ENCODE peak calls at places on chromosomes 7 and 10, in five cellular contexts. Y is trophoblast cell, Q is H9, E is mesendoderm, N is IMR-90. P is an unnamed sample. For H3K4me1, the result is how much of the 10 kb centered on the place peaks cover.

GRCh38 chr10:116470768-116471415 is 43.2 kb downstream of the PNLIPRP3 start:
- DNase-seq in N (no peak), Y (peak), Q (peak), E (peak), P (peak)

GRCh38 chr10:9012312-9012711 is 957.8 kb downstream of the GATA3 start:
- DNase-seq in N (peak), Y (peak), Q (no peak), E (no peak), P (no peak)

GRCh38 chr7:143417734-143418378 is 9.2 kb upstream of the EPHA1 start:
- DNase-seq in N (peak), Y (no peak), Q (no peak), E (no peak), P (no peak)

GRCh38 chr7:74097937-74098614 is 14.5 kb downstream of the LIMK1 start:
- DNase-seq in Y (no peak), N (peak), E (peak), Q (no peak), P (no peak)

GRCh38 chr7:20158684-20159083 is 58.5 kb downstream of the MACC1 start:
- DNase-seq in N (peak), Y (no peak), Q (no peak), E (no peak), P (no peak)

GRCh38 chr10:60142736-60143135 is 236.4 kb upstream of the CCDC6 start:
- DNase-seq in Q (no peak), Y (no peak), N (no peak), E (no peak), P (no peak)

GRCh38 chr10:111093741-111094380 is 17.0 kb downstream of the ADRA2A start:
- DNase-seq in Q (no peak), E (no peak), Y (no peak), N (peak), P (no peak)

GRCh38 chr10:122426834-122427233 is 27.6 kb upstream of the ARMS2 start:
- DNase-seq in N (no peak), Y (no peak), E (no peak), Q (no peak), P (no peak)

GRCh38 chr7:34133356-34133982 is 228.1 kb downstream of the BMPER start:
- DNase-seq in E (peak), N (peak), Y (peak), Q (no peak), P (no peak)

GRCh38 chr10:44417761-44418160 is 32.9 kb upstream of the CXCL12 start:
- DNase-seq in Y (no peak), N (no peak), Q (no peak), E (no peak), P (no peak)

GRCh38 chr10:103042129-103042528 is 124.0 kb downstream of the CNNM2 start:
- DNase-seq in E (peak), Y (no peak), N (no peak), Q (peak), P (no peak)

GRCh38 chr10:122850705-122851640 is 5.3 kb upstream of the CUZD1 start:
- DNase-seq in Q (no peak), Y (no peak), E (peak), N (peak), P (no peak)

GRCh38 chr7:55545496-55545895 is 26.8 kb downstream of the VOPP1 start:
- DNase-seq in Q (no peak), N (peak), Y (peak), E (no peak), P (no peak)

GRCh38 chr7:17095951-17096350 is 202.5 kb upstream of the AHR start:
- DNase-seq in E (no peak), Y (no peak), N (no peak), Q (no peak), P (no peak)
- H3K4me1 ChIP-seq in E (under half), Y (under half), N (under half), Q (under half), P (under half)

DNA sequence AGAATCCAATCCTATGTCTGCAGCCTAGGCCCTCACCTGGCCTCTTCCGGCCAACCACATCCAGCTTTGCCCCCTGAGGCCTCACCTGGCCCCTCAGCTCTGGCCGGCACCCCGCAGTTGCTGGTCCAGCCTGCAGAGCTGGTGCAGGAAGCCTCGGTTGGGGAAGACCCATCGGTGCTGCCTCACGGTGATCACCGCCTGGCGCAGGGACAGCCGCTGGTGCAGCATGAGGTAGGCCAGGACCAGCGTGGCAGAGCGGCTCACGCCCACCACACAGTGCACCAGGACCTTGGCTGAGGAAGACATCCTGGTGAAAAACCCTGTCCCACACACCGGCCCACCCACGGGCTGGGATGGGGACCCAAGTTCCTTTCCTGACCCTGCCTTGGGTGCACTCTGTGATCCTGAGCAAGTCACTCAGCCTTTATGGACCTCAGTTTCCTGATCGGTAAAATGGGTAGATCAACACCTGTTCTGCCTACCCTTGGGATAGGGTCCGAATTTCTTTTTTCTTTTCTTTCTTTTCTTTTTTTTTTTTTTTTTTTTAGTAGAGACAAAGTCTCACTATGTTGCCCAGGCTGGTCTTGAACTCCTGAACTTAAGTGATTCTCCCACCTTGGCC is 5.8 kb upstream of the SAMD8 start:
- DNase-seq in N (no peak), Q (no peak), E (no peak), Y (no peak), P (no peak)
- H3K18ac ChIP-seq in N (no peak), Q (peak), E (no peak), Y (no peak), P (peak)

GRCh38 chr7:1043552-1044188 is 676 bp upstream of the GPR146 start:
- DNase-seq in Q (no peak), N (no peak), Y (peak), E (no peak), P (no peak)
- H3K4me1 ChIP-seq in Q (under half), N (under half), Y (under half), E (under half), P (under half)

GRCh38 chr10:114349505-114350211 is 54.6 kb downstream of the AFAP1L2 start:
- DNase-seq in Y (peak), E (no peak), N (no peak), Q (no peak), P (no peak)

GRCh38 chr10:114350751-114351150 is 53.6 kb downstream of the AFAP1L2 start:
- DNase-seq in N (no peak), Y (peak), Q (no peak), E (no peak), P (peak)

GRCh38 chr10:114353383-114353782 is 50.9 kb downstream of the AFAP1L2 start:
- DNase-seq in Y (no peak), N (no peak), E (no peak), Q (no peak), P (no peak)

GRCh38 chr10:114356786-114357588 is 47.3 kb downstream of the AFAP1L2 start:
- DNase-seq in Q (no peak), E (no peak), N (peak), Y (no peak), P (no peak)

GRCh38 chr10:114352653-114353298 is 51.5 kb downstream of the AFAP1L2 start:
- DNase-seq in Q (no peak), Y (no peak), E (no peak), N (no peak), P (no peak)
- H3K18ac ChIP-seq in Q (no peak), Y (peak), E (no peak), N (no peak), P (no peak)

GRCh38 chr10:5806745-5807144 is 6.5 kb downstream of the GDI2 start:
- DNase-seq in N (no peak), Y (no peak), E (no peak), Q (no peak), P (no peak)
- H3K4me1 ChIP-seq in N (under half), Y (under half), E (under half), Q (under half), P (under half)

DNA sequence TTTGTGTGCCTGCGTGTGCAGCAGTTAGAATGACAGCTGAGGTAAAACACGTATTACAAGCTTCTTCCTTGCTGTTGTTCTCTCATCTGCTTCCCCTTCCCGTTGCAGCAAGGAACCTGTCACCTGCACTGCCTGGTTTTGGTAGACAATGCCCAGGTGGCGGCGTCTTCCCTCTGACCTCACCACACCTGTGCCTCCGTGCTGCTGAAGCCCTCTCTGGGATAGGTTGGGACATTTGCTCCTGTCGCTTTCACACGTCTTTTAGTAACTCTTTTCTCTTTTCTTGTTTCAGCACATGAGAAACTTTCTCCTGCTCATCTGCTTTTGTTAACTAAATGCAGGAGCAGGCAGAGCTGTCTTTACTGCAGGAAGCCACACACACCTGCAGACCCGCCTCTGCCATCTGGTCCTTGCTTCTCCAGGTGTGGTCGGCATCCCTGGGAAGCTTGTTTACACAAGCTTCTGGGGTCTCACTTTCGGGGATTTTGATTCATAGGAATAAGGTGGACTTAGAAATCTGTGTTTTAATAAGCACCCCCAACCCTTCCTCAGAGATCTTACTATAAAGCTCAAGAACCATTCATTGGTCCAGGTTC is 60.7 kb upstream of the EXOC6 start:
- DNase-seq in Y (no peak), N (no peak), Q (peak), E (no peak), P (no peak)
- H3K18ac ChIP-seq in Y (no peak), N (no peak), Q (no peak), E (no peak), P (peak)

GRCh38 chr10:78541528-78542470 is 508.1 kb downstream of the RPS24 start:
- DNase-seq in Q (no peak), E (peak), Y (no peak), N (peak), P (no peak)
- H3K4me1 ChIP-seq in Q (under half), E (under half), Y (under half), N (under half), P (under half)

GRCh38 chr10:34907743-34908425 is 92.8 kb upstream of the PARD3 start:
- DNase-seq in E (no peak), Q (no peak), Y (no peak), N (no peak), P (no peak)

GRCh38 chr10:34906021-34906965 is 91.2 kb upstream of the PARD3 start:
- DNase-seq in N (peak), Q (peak), E (peak), Y (peak), P (peak)

GRCh38 chr10:34908472-34908871 is 93.4 kb upstream of the PARD3 start:
- DNase-seq in E (no peak), Q (no peak), Y (no peak), N (peak), P (no peak)

GRCh38 chr10:34904191-34904590 is 89.1 kb upstream of the PARD3 start:
- DNase-seq in Q (no peak), Y (no peak), E (no peak), N (no peak), P (no peak)

DNA sequence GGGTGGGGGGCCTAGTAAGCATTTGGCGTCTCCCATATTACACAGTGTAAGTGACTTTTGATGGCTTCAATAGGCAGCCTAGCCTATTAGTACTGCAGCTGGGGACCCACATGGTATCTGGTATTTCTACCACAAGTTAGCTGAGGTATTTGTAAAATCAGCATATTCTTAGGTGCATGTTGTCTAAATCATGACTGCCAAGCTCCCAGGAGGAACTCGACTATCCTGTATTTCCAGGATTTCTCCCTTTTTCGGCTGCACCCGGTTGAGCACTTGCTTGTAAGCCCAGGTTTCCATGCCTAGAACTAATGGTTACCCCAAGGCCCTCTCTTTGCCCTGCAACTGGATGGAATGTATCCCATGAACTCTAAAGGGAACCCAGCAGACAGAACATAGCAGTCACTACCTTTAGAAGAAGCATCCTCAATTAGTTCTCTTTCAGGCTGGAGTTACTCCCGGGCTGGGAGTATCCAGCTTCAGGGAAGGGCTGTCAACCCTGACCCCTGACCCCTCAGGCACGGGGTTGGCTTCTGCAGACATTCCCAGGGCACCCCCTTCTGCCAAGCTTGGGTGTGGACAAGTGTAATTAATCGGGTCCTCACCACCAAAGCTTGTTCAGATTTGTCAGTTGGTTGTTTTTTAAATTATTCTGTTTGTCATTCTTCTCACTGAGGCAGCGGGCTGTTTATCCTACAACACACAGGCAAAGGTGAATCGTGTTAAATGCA is 90.3 kb upstream of the PARD3 start:
- DNase-seq in Q (no peak), Y (peak), N (no peak), E (peak), P (no peak)
- H3K18ac ChIP-seq in Q (peak), Y (no peak), N (no peak), E (peak), P (no peak)

GRCh38 chr10:71718165-71718678 is 1.4 kb downstream of the C10orf105 start:
- DNase-seq in Q (no peak), E (no peak), N (no peak), Y (no peak), P (no peak)

GRCh38 chr10:71717056-71717755 is 2.4 kb downstream of the C10orf105 start:
- DNase-seq in N (no peak), Q (no peak), E (no peak), Y (no peak), P (no peak)

GRCh38 chr10:71719042-71719441 is 536 bp downstream of the C10orf105 start:
- DNase-seq in N (no peak), Q (no peak), Y (no peak), E (no peak), P (no peak)

GRCh38 chr10:71716406-71716805 is 3.2 kb downstream of the C10orf105 start:
- DNase-seq in Y (no peak), N (no peak), E (no peak), Q (no peak), P (no peak)

DNA sequence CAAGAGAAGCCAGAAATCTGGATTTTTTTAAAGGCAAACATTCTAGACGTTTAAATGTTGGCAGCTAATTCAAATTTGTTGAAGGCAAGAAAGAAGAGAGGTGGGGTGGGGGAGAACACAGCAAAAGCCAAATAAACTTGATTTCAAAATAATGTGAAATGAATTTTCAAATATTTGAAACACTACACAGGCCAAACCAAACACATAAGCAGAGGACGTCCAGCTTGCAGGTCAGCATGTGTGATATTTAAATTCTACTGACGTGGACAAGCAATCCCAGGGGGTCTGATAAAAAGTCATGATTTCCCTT is 1.9 kb downstream of the C10orf105 start:
- DNase-seq in E (no peak), N (no peak), Q (no peak), Y (no peak), P (no peak)
- H3K4me1 ChIP-seq in E (under half), N (under half), Q (under half), Y (under half), P (under half)

P was measured in neuronal stem cell.